ENCODE peak calls at places on chromosomes 1 and 21, in five cellular contexts. One of them, this sample, is unnamed.
A peak's percentile ranks its signal among the peaks of the same experiment; 100 is the strongest.

GRCh38 chr21:36658926-36659325 is 40.0 kb upstream of the SIM2 start:
- DNase-seq in foreskin keratinocyte: no peak
- DNase-seq in T1000: no peak
- DNase-seq in mesothelial cell of epicardium: no peak
- DNase-seq in mucosa of descending colon: no peak
- DNase-seq in this sample: no peak

GRCh38 chr1:31216016-31216415 is 23.7 kb downstream of the NKAIN1 start:
- DNase-seq in foreskin keratinocyte: peak; percentile 61
- DNase-seq in T1000: no peak
- DNase-seq in mesothelial cell of epicardium: peak; percentile 90
- DNase-seq in mucosa of descending colon: peak; percentile 81
- DNase-seq in this sample: no peak

GRCh38 chr1:205438213-205439158 is 16.6 kb upstream of the LEMD1 start:
- DNase-seq in foreskin keratinocyte: peak; percentile 54
- DNase-seq in T1000: no peak
- DNase-seq in mesothelial cell of epicardium: peak; percentile 85
- DNase-seq in mucosa of descending colon: peak; percentile 90
- DNase-seq in this sample: peak; percentile 80

GRCh38 chr1:26993237-26994019 is at the start of gene TRNP1:
- DNase-seq in foreskin keratinocyte: peak; percentile 68
- DNase-seq in T1000: peak; percentile 76
- DNase-seq in mesothelial cell of epicardium: peak; percentile 77
- DNase-seq in mucosa of descending colon: peak; percentile 71
- DNase-seq in this sample: peak; percentile 66

GRCh38 chr21:18550361-18550760 is 146.8 kb upstream of the TMPRSS15 start:
- DNase-seq in foreskin keratinocyte: no peak
- DNase-seq in T1000: no peak
- DNase-seq in mesothelial cell of epicardium: no peak
- DNase-seq in mucosa of descending colon: no peak
- DNase-seq in this sample: no peak

GRCh38 chr1:17239420-17239819 is 9.5 kb upstream of the PADI3 start:
- DNase-seq in foreskin keratinocyte: peak; percentile 88
- DNase-seq in T1000: no peak
- DNase-seq in mesothelial cell of epicardium: peak; percentile 52
- DNase-seq in mucosa of descending colon: peak; percentile 49
- DNase-seq in this sample: no peak

GRCh38 chr1:175848329-175848728 is 104.9 kb upstream of the TNR start:
- DNase-seq in foreskin keratinocyte: no peak
- DNase-seq in T1000: no peak
- DNase-seq in mesothelial cell of epicardium: no peak
- DNase-seq in mucosa of descending colon: no peak
- DNase-seq in this sample: no peak

GRCh38 chr21:31985398-31985797 is 112.6 kb downstream of the HUNK start:
- DNase-seq in foreskin keratinocyte: no peak
- DNase-seq in T1000: no peak
- DNase-seq in mesothelial cell of epicardium: no peak
- DNase-seq in mucosa of descending colon: no peak
- DNase-seq in this sample: no peak

GRCh38 chr1:2214541-2215241 is 13.4 kb upstream of the SKI start:
- DNase-seq in foreskin keratinocyte: no peak
- DNase-seq in T1000: no peak
- DNase-seq in mesothelial cell of epicardium: no peak
- DNase-seq in mucosa of descending colon: peak; percentile 49
- DNase-seq in this sample: peak; percentile 52

GRCh38 chr21:45634511-45635183 is 8.9 kb upstream of the PCBP3 start:
- DNase-seq in foreskin keratinocyte: no peak
- DNase-seq in T1000: no peak
- DNase-seq in mesothelial cell of epicardium: no peak
- DNase-seq in mucosa of descending colon: no peak
- DNase-seq in this sample: no peak

GRCh38 chr1:114585221-114585620 is 3.8 kb upstream of the BCAS2 start:
- DNase-seq in foreskin keratinocyte: no peak
- DNase-seq in T1000: no peak
- DNase-seq in mesothelial cell of epicardium: no peak
- DNase-seq in mucosa of descending colon: no peak
- DNase-seq in this sample: no peak

GRCh38 chr1:68725353-68725752 is 228.5 kb upstream of the DEPDC1 start:
- DNase-seq in foreskin keratinocyte: peak; percentile 49
- DNase-seq in T1000: no peak
- DNase-seq in mesothelial cell of epicardium: no peak
- DNase-seq in mucosa of descending colon: no peak
- DNase-seq in this sample: no peak

GRCh38 chr1:174742805-174743653 is 256.7 kb upstream of the CACYBP start:
- DNase-seq in foreskin keratinocyte: peak; percentile 12
- DNase-seq in T1000: no peak
- DNase-seq in mesothelial cell of epicardium: no peak
- DNase-seq in mucosa of descending colon: no peak
- DNase-seq in this sample: no peak

GRCh38 chr21:36968414-36968813 is 1.9 kb upstream of the HLCS start:
- DNase-seq in foreskin keratinocyte: no peak
- DNase-seq in T1000: no peak
- DNase-seq in mesothelial cell of epicardium: no peak
- DNase-seq in mucosa of descending colon: no peak
- DNase-seq in this sample: no peak

GRCh38 chr1:164726235-164726634 is 167.3 kb downstream of the PBX1 start:
- DNase-seq in foreskin keratinocyte: no peak
- DNase-seq in T1000: peak; percentile 4
- DNase-seq in mesothelial cell of epicardium: no peak
- DNase-seq in mucosa of descending colon: no peak
- DNase-seq in this sample: no peak

GRCh38 chr1:202644219-202645096 is 65.8 kb downstream of the SYT2 start:
- DNase-seq in foreskin keratinocyte: no peak
- DNase-seq in T1000: no peak
- DNase-seq in mesothelial cell of epicardium: no peak
- DNase-seq in mucosa of descending colon: no peak
- DNase-seq in this sample: no peak

GRCh38 chr1:50531027-50531426 is 107.8 kb upstream of the DMRTA2 start:
- DNase-seq in foreskin keratinocyte: no peak
- DNase-seq in T1000: no peak
- DNase-seq in mesothelial cell of epicardium: no peak
- DNase-seq in mucosa of descending colon: no peak
- DNase-seq in this sample: no peak

GRCh38 chr1:32886012-32886827 is at the start of gene HPCA:
- DNase-seq in foreskin keratinocyte: no peak
- DNase-seq in T1000: no peak
- DNase-seq in mesothelial cell of epicardium: peak; percentile 90
- DNase-seq in mucosa of descending colon: peak; percentile 82
- DNase-seq in this sample: no peak

GRCh38 chr21:38471766-38472165 is 26.5 kb downstream of the ERG start:
- DNase-seq in foreskin keratinocyte: peak; percentile 30
- DNase-seq in T1000: no peak
- DNase-seq in mesothelial cell of epicardium: no peak
- DNase-seq in mucosa of descending colon: no peak
- DNase-seq in this sample: no peak

GRCh38 chr1:169288011-169288414 is 79.6 kb downstream of the NME7 start:
- DNase-seq in foreskin keratinocyte: peak; percentile 55
- DNase-seq in T1000: peak; percentile 3
- DNase-seq in mesothelial cell of epicardium: no peak
- DNase-seq in mucosa of descending colon: no peak
- DNase-seq in this sample: no peak

GRCh38 chr1:53143527-53143926 is 1.1 kb upstream of the SLC1A7 start:
- DNase-seq in foreskin keratinocyte: no peak
- DNase-seq in T1000: no peak
- DNase-seq in mesothelial cell of epicardium: no peak
- DNase-seq in mucosa of descending colon: no peak
- DNase-seq in this sample: no peak

GRCh38 chr1:5318143-5318816 is 663.9 kb downstream of the AJAP1 start:
- DNase-seq in foreskin keratinocyte: no peak
- DNase-seq in T1000: no peak
- DNase-seq in mesothelial cell of epicardium: no peak
- DNase-seq in mucosa of descending colon: no peak
- DNase-seq in this sample: no peak

GRCh38 chr21:29481641-29482040 is 182.9 kb downstream of the BACH1 start:
- DNase-seq in foreskin keratinocyte: no peak
- DNase-seq in T1000: no peak
- DNase-seq in mesothelial cell of epicardium: no peak
- DNase-seq in mucosa of descending colon: no peak
- DNase-seq in this sample: no peak

GRCh38 chr21:35818597-35818996 is 241.7 kb downstream of the SETD4 start:
- DNase-seq in foreskin keratinocyte: no peak
- DNase-seq in T1000: no peak
- DNase-seq in mesothelial cell of epicardium: no peak
- DNase-seq in mucosa of descending colon: no peak
- DNase-seq in this sample: no peak

GRCh38 chr1:193310569-193310968 is 124.2 kb upstream of the B3GALT2 start:
- DNase-seq in foreskin keratinocyte: no peak
- DNase-seq in T1000: no peak
- DNase-seq in mesothelial cell of epicardium: no peak
- DNase-seq in mucosa of descending colon: peak; percentile 47
- DNase-seq in this sample: no peak

GRCh38 chr1:26417111-26417510 is 6.5 kb downstream of the LIN28A start:
- DNase-seq in foreskin keratinocyte: peak; percentile 75
- DNase-seq in T1000: peak; percentile 17
- DNase-seq in mesothelial cell of epicardium: peak; percentile 86
- DNase-seq in mucosa of descending colon: peak; percentile 84
- DNase-seq in this sample: peak; percentile 81

GRCh38 chr21:45130324-45130774 is 56.0 kb downstream of the ADARB1 start:
- DNase-seq in foreskin keratinocyte: peak; percentile 74
- DNase-seq in T1000: no peak
- DNase-seq in mesothelial cell of epicardium: no peak
- DNase-seq in mucosa of descending colon: no peak
- DNase-seq in this sample: no peak

GRCh38 chr1:112358798-112359408 is 37.1 kb upstream of the CTTNBP2NL start:
- DNase-seq in foreskin keratinocyte: peak; percentile 65
- DNase-seq in T1000: peak; percentile 4
- DNase-seq in mesothelial cell of epicardium: peak; percentile 56
- DNase-seq in mucosa of descending colon: peak; percentile 81
- DNase-seq in this sample: peak; percentile 61

GRCh38 chr1:174874337-174875053 is 125.3 kb upstream of the CACYBP start:
- DNase-seq in foreskin keratinocyte: no peak
- DNase-seq in T1000: no peak
- DNase-seq in mesothelial cell of epicardium: no peak
- DNase-seq in mucosa of descending colon: no peak
- DNase-seq in this sample: no peak